ENCODE peak calls at places on chromosomes 4 and X, in ten cellular contexts. R is heart right ventricle, C is IMR-90, U is thyroid gland, X is mammary epithelial cell, J is heart left ventricle, O is keratinocyte, I is RWPE1, V is body of pancreas, E is caudate nucleus. N is an unnamed sample.

GRCh38 chr4:13918110-13918509 is 290.6 kb upstream of the BOD1L1 start:
- DNase-seq in R (no peak), V (no peak), U (no peak), X (peak), I (peak), C (peak), J (peak), E (no peak), O (peak), N (peak)

GRCh38 chrX:40310016-40310415 is 212.3 kb upstream of the BCOR start:
- DNase-seq in O (no peak), X (no peak), R (no peak), V (no peak), U (no peak), C (no peak), I (no peak), E (no peak), J (peak), N (no peak)

GRCh38 chr4:41505161-41505653 is 32.8 kb upstream of the LIMCH1 start:
- DNase-seq in I (no peak), E (peak), C (no peak), V (peak), O (no peak), J (no peak), U (peak), X (no peak), R (no peak), N (no peak)

GRCh38 chr4:80215449-80216052 is 18.2 kb downstream of the PRDM8 start:
- DNase-seq in O (no peak), E (no peak), I (no peak), U (no peak), R (no peak), V (no peak), X (no peak), J (no peak), C (peak), N (no peak)

GRCh38 chrX:123173833-123174232 is 10.2 kb upstream of the GRIA3 start:
- DNase-seq in O (no peak), V (no peak), E (no peak), R (no peak), U (no peak), I (no peak), J (no peak), X (no peak), C (no peak), N (no peak)

GRCh38 chr4:54683616-54684346 is 26.0 kb downstream of the KIT start:
- DNase-seq in U (peak), J (peak), R (no peak), V (no peak), E (no peak), O (no peak), C (no peak), I (peak), X (peak), N (no peak)

GRCh38 chr4:93719552-93719951 is 109.0 kb upstream of the ATOH1 start:
- DNase-seq in J (no peak), O (no peak), U (no peak), V (no peak), I (no peak), C (peak), X (no peak), E (no peak), R (no peak), N (no peak)

GRCh38 chrX:115968436-115969252 is 201.9 kb upstream of the AGTR2 start:
- DNase-seq in O (no peak), R (peak), E (peak), I (peak), U (peak), V (peak), J (peak), C (no peak), X (peak), N (peak)

GRCh38 chr4:16466581-16466980 is 240.3 kb upstream of the TAPT1 start:
- DNase-seq in O (no peak), U (no peak), I (no peak), C (no peak), X (no peak), E (no peak), V (no peak), R (no peak), J (no peak), N (no peak)

GRCh38 chr4:26218677-26219181 is 102.1 kb upstream of the RBPJ start:
- DNase-seq in I (no peak), J (no peak), X (no peak), E (no peak), C (no peak), O (no peak), R (no peak), V (no peak), U (no peak), N (no peak)

GRCh38 chr4:117949621-117950020 is 84.7 kb upstream of the NDST3 start:
- DNase-seq in J (no peak), U (no peak), X (no peak), V (no peak), C (no peak), O (no peak), E (no peak), I (no peak), R (no peak), N (no peak)

GRCh38 chr4:7403001-7403400 is 31.7 kb downstream of the PSAPL1 start:
- DNase-seq in O (no peak), R (no peak), C (no peak), V (peak), U (no peak), E (no peak), X (peak), J (peak), I (peak), N (peak)

GRCh38 chrX:47863187-47863586 is 26.5 kb downstream of the ZNF81 start:
- DNase-seq in U (peak), O (no peak), E (no peak), V (peak), I (no peak), R (no peak), C (no peak), X (no peak), J (no peak), N (no peak)

GRCh38 chrX:135707880-135708279 is 5.6 kb upstream of the CT45A1 start:
- DNase-seq in O (no peak), I (no peak), E (no peak), J (no peak), V (no peak), R (no peak), X (no peak), C (no peak), U (peak), N (no peak)

GRCh38 chrX:46310815-46311497 is 234.3 kb downstream of the ZNF674 start:
- DNase-seq in O (no peak), X (no peak), E (no peak), R (no peak), U (no peak), I (no peak), V (no peak), C (no peak), J (no peak), N (no peak)

GRCh38 chrX:152886716-152887115 is 11.2 kb upstream of the ZNF185 start:
- DNase-seq in C (no peak), R (no peak), I (no peak), J (no peak), U (peak), O (no peak), V (no peak), X (no peak), E (no peak), N (no peak)

GRCh38 chrX:137401092-137401491 is 164.8 kb upstream of the ZIC3 start:
- DNase-seq in O (no peak), X (no peak), I (no peak), J (no peak), V (no peak), U (peak), R (no peak), E (no peak), C (no peak), N (no peak)

GRCh38 chr4:89572224-89572858 is 264.6 kb downstream of the SNCA start:
- DNase-seq in O (no peak), X (no peak), C (no peak), V (no peak), J (no peak), U (no peak), I (no peak), R (no peak), E (no peak), N (no peak)

GRCh38 chrX:103215768-103216085 is 819 bp downstream of the BEX4 start:
- DNase-seq in C (no peak), V (no peak), U (peak), R (no peak), E (peak), X (no peak), O (no peak), I (no peak), J (no peak), N (no peak)

GRCh38 chrX:109635151-109635550 is 10.2 kb upstream of the KCNE5 start:
- DNase-seq in C (peak), J (no peak), V (no peak), R (no peak), O (no peak), E (no peak), U (no peak), I (peak), X (peak), N (no peak)

GRCh38 chr4:118942465-118942864 is 53.8 kb downstream of the SYNPO2 start:
- DNase-seq in I (no peak), E (no peak), X (peak), J (no peak), C (peak), U (no peak), O (no peak), R (no peak), V (no peak), N (no peak)

GRCh38 chr4:17241835-17242234 is 270.1 kb downstream of the QDPR start:
- DNase-seq in J (no peak), V (no peak), E (no peak), U (no peak), C (no peak), R (no peak), I (no peak), O (no peak), X (no peak), N (no peak)

GRCh38 chr4:105815701-105816100 is 79.6 kb upstream of the NPNT start:
- DNase-seq in C (no peak), O (no peak), R (no peak), V (no peak), I (no peak), E (no peak), X (no peak), U (no peak), J (no peak), N (no peak)

GRCh38 chr4:95204267-95204835 is 344.4 kb downstream of the UNC5C start:
- DNase-seq in R (no peak), U (no peak), E (peak), J (no peak), X (no peak), I (no peak), V (no peak), C (no peak), O (no peak), N (no peak)

GRCh38 chrX:39773923-39774803 is 323.6 kb downstream of the BCOR start:
- DNase-seq in U (no peak), O (no peak), E (no peak), X (no peak), R (no peak), V (peak), J (no peak), C (peak), I (no peak), N (no peak)

DNA sequence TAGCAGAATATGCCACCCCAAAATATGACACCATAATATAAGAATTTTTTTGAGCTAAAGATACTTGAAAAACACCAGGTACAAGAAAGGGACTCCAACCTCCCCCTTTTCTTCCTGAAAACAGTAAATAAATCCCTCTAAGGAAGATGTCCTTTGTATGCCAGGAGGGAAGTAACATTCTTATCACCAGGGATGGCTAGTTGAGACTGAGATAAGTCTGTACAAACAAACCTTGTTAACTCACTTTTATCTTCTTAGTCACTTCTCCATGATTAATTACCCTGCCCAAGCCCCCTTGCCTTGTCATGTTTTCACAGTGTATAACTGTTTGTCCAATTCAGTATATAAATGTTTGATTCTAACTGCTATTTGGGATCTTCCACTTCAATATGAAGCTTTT is 888.0 kb downstream of the PCDH18 start:
- DNase-seq in J (no peak), E (no peak), X (no peak), O (no peak), C (no peak), R (no peak), I (no peak), U (no peak), V (no peak), N (no peak)
- H3K27ac ChIP-seq in J (no peak), E (no peak), X (no peak), O (no peak), C (no peak), R (no peak), I (no peak), U (no peak), V (no peak), N (no peak)

GRCh38 chr4:165199286-165199685 is 8.1 kb upstream of the KLHL2 start:
- DNase-seq in E (no peak), V (no peak), I (no peak), C (no peak), J (no peak), O (no peak), X (peak), U (no peak), R (no peak), N (no peak)
- H3K27ac ChIP-seq in E (no peak), V (no peak), I (no peak), C (no peak), J (no peak), O (peak), X (peak), U (peak), R (no peak), N (no peak)

GRCh38 chr4:42640613-42641012 is 16.3 kb downstream of the ATP8A1 start:
- DNase-seq in X (no peak), O (no peak), I (no peak), R (no peak), V (no peak), C (no peak), U (no peak), E (no peak), J (no peak), N (no peak)
- H3K27ac ChIP-seq in X (no peak), O (no peak), I (no peak), R (no peak), V (no peak), C (no peak), U (no peak), E (peak), J (no peak), N (no peak)

GRCh38 chrX:13430136-13430827 is 110.4 kb upstream of the ATXN3L start:
- DNase-seq in J (no peak), R (no peak), U (no peak), X (peak), C (peak), I (no peak), O (no peak), E (no peak), V (no peak), N (no peak)
- H3K27ac ChIP-seq in J (no peak), R (no peak), U (no peak), X (no peak), C (no peak), I (no peak), O (no peak), E (no peak), V (no peak), N (no peak)

GRCh38 chrX:155009994-155010472 is 12.5 kb downstream of the F8 start:
- DNase-seq in E (no peak), I (no peak), R (no peak), V (no peak), J (no peak), X (no peak), O (no peak), C (no peak), U (no peak), N (no peak)
- H3K27ac ChIP-seq in E (no peak), I (no peak), R (peak), V (peak), J (peak), X (no peak), O (no peak), C (no peak), U (no peak), N (peak)